ENCODE peak calls at places on chromosome 17, in five cellular contexts. L is AG04450, T is ACHN, I is GM04504, E is fibroblast of pulmonary artery. D is an unnamed sample.

GRCh38 chr17:43723697-43724359 is 34.8 kb downstream of the SOST start:
- DNase-seq in L (no peak), T (peak), I (peak), E (peak), D (peak)

GRCh38 chr17:17692353-17693252 is 11.3 kb downstream of the RAI1 start:
- DNase-seq in L (no peak), T (peak), I (no peak), E (no peak), D (peak)

GRCh38 chr17:50863221-50863843 is 2.8 kb downstream of the TOB1 start:
- DNase-seq in L (no peak), T (peak), I (no peak), E (peak), D (peak)

GRCh38 chr17:74671031-74671771 is 41.5 kb downstream of the CD300LF start:
- DNase-seq in L (no peak), T (peak), I (peak), E (peak), D (peak)

GRCh38 chr17:8503807-8504206 is 68.1 kb downstream of the NDEL1 start:
- DNase-seq in L (no peak), T (no peak), I (no peak), E (no peak), D (no peak)

GRCh38 chr17:78133971-78134898 is 3.7 kb downstream of the TMC8 start:
- DNase-seq in L (no peak), T (peak), I (no peak), E (peak), D (peak)

GRCh38 chr17:39094607-39095308 is 56.7 kb downstream of the PLXDC1 start:
- DNase-seq in L (no peak), T (no peak), I (no peak), E (no peak), D (no peak)

GRCh38 chr17:27494192-27495091 is 38.2 kb downstream of the KSR1 start:
- DNase-seq in L (no peak), T (peak), I (peak), E (peak), D (peak)

GRCh38 chr17:44970136-44970737 is 2.1 kb upstream of the C1QL1 start:
- DNase-seq in L (no peak), T (peak), I (no peak), E (no peak), D (peak)

GRCh38 chr17:73071387-73071999 is 21.0 kb downstream of the SLC39A11 start:
- DNase-seq in L (no peak), T (no peak), I (no peak), E (peak), D (no peak)

GRCh38 chr17:75239214-75239613 is 22.2 kb downstream of the GGA3 start:
- DNase-seq in L (no peak), T (no peak), I (no peak), E (no peak), D (no peak)

GRCh38 chr17:66365903-66366302 is 63.5 kb downstream of the PRKCA start:
- DNase-seq in L (no peak), T (no peak), I (no peak), E (no peak), D (no peak)

GRCh38 chr17:78394209-78394608 is 15.8 kb downstream of the PGS1 start:
- DNase-seq in L (no peak), T (no peak), I (no peak), E (no peak), D (no peak)

GRCh38 chr17:82943339-82943738 is 103.5 kb upstream of the ZNF750 start:
- DNase-seq in L (no peak), T (no peak), I (no peak), E (no peak), D (no peak)

GRCh38 chr17:74163271-74163821 is 40.1 kb upstream of the RPL38 start:
- DNase-seq in L (no peak), T (no peak), I (no peak), E (no peak), D (peak)

GRCh38 chr17:63631626-63632025 is 9.4 kb downstream of the MAP3K3 start:
- DNase-seq in L (no peak), T (no peak), I (no peak), E (no peak), D (no peak)

GRCh38 chr17:82204831-82205719 is 7.6 kb downstream of the CCDC57 start:
- DNase-seq in L (no peak), T (peak), I (no peak), E (peak), D (no peak)